ENCODE peak calls at places on chromosomes 6 and 20, in nine cellular contexts. Q is AG04450, T is B cell, V is GM20000, F is AG09309, N is posterior vena cava, R is iris pigment epithelial cell, A is T-helper 9 cell, S is skeletal muscle cell. E is an unnamed sample.

GRCh38 chr6:10643214-10643641 is 51.2 kb downstream of the C6orf52 start:
- DNase-seq in Q (no peak), T (peak; percentile 55), V (peak; percentile 34), F (no peak), N (no peak), R (no peak), A (no peak), S (no peak), E (no peak)

GRCh38 chr20:55744896-55745295 is 260.4 kb downstream of the CBLN4 start:
- DNase-seq in Q (no peak), T (no peak), V (no peak), F (no peak), N (no peak), R (no peak), A (no peak), S (no peak), E (no peak)

GRCh38 chr20:59027746-59028320 is 4.3 kb downstream of the ATP5F1E start:
- DNase-seq in Q (no peak), T (no peak), V (no peak), F (peak; percentile 56), N (no peak), R (peak; percentile 81), A (no peak), S (no peak), E (no peak)

GRCh38 chr20:56229821-56230220 is 18.7 kb upstream of the MC3R start:
- DNase-seq in Q (no peak), T (no peak), V (no peak), F (no peak), N (no peak), R (no peak), A (no peak), S (no peak), E (no peak)

GRCh38 chr6:137494967-137495595 is 887 bp upstream of the OLIG3 start:
- DNase-seq in Q (no peak), T (peak; percentile 29), V (peak; percentile 39), F (no peak), N (no peak), R (no peak), A (no peak), S (no peak), E (no peak)

GRCh38 chr6:106666290-106667021 is 37.1 kb downstream of the QRSL1 start:
- DNase-seq in Q (no peak), T (peak; percentile 79), V (peak; percentile 21), F (no peak), N (no peak), R (no peak), A (no peak), S (no peak), E (no peak)

GRCh38 chr6:158817298-158818007 is 1.7 kb downstream of the EZR start:
- DNase-seq in Q (no peak), T (no peak), V (no peak), F (no peak), N (no peak), R (peak; percentile 57), A (peak; percentile 24), S (no peak), E (no peak)

GRCh38 chr6:14748679-14749078 is 497.2 kb upstream of the JARID2 start:
- DNase-seq in Q (no peak), T (no peak), V (no peak), F (no peak), N (no peak), R (no peak), A (no peak), S (no peak), E (no peak)

GRCh38 chr6:133645000-133645619 is 243.8 kb upstream of the TCF21 start:
- DNase-seq in Q (peak; percentile 78), T (no peak), V (no peak), F (no peak), N (no peak), R (peak; percentile 37), A (no peak), S (no peak), E (no peak)

GRCh38 chr6:17790486-17790885 is 83.8 kb upstream of the NUP153 start:
- DNase-seq in Q (no peak), T (no peak), V (no peak), F (no peak), N (no peak), R (peak; percentile 69), A (no peak), S (peak; percentile 63), E (no peak)

GRCh38 chr6:56370127-56370540 is 122.8 kb upstream of the COL21A1 start:
- DNase-seq in Q (no peak), T (no peak), V (no peak), F (no peak), N (peak; percentile 87), R (peak; percentile 34), A (no peak), S (no peak), E (no peak)

GRCh38 chr6:84521419-84522001 is 242.9 kb downstream of the TBX18 start:
- DNase-seq in Q (no peak), T (no peak), V (no peak), F (no peak), N (no peak), R (no peak), A (no peak), S (no peak), E (no peak)

GRCh38 chr6:142009647-142010046 is 123.1 kb upstream of the GJE1 start:
- DNase-seq in Q (peak; percentile 46), T (no peak), V (no peak), F (peak; percentile 61), N (no peak), R (peak; percentile 93), A (no peak), S (peak; percentile 64), E (no peak)

GRCh38 chr20:21435576-21435975 is 38.2 kb upstream of the NKX2-4 start:
- DNase-seq in Q (no peak), T (no peak), V (no peak), F (no peak), N (no peak), R (no peak), A (no peak), S (no peak), E (no peak)

GRCh38 chr6:164085086-164085485 is 670.6 kb downstream of the QKI start:
- DNase-seq in Q (no peak), T (no peak), V (no peak), F (no peak), N (no peak), R (no peak), A (no peak), S (no peak), E (no peak)

GRCh38 chr20:63552481-63553249 is 1.3 kb upstream of the FNDC11 start:
- DNase-seq in Q (no peak), T (peak; percentile 84), V (no peak), F (no peak), N (no peak), R (no peak), A (peak; percentile 48), S (no peak), E (peak; percentile 51)

GRCh38 chr6:43668151-43669028 is 19.2 kb downstream of the MRPS18A start:
- DNase-seq in Q (no peak), T (peak; percentile 66), V (peak; percentile 75), F (no peak), N (peak; percentile 82), R (peak; percentile 46), A (peak; percentile 19), S (peak; percentile 18), E (peak; percentile 38)

GRCh38 chr20:12180107-12180661 is 262.5 kb downstream of the BTBD3 start:
- DNase-seq in Q (no peak), T (no peak), V (no peak), F (no peak), N (no peak), R (no peak), A (no peak), S (no peak), E (no peak)

GRCh38 chr6:159106627-159107241 is 61.9 kb upstream of the TAGAP start:
- DNase-seq in Q (no peak), T (peak; percentile 91), V (peak; percentile 79), F (peak; percentile 10), N (peak; percentile 86), R (peak; percentile 55), A (peak; percentile 88), S (no peak), E (peak; percentile 94)

GRCh38 chr20:38290829-38291581 is 13.0 kb upstream of the BPI start:
- DNase-seq in Q (peak; percentile 61), T (no peak), V (no peak), F (peak; percentile 35), N (peak; percentile 86), R (peak; percentile 97), A (no peak), S (no peak), E (no peak)

GRCh38 chr20:35743693-35744491 is 1.8 kb upstream of the RBM39 start:
- DNase-seq in Q (no peak), T (no peak), V (no peak), F (no peak), N (no peak), R (peak; percentile 51), A (no peak), S (no peak), E (no peak)

GRCh38 chr20:62220666-62221568 is 839 bp upstream of the HRH3 start:
- DNase-seq in Q (no peak), T (no peak), V (peak; percentile 42), F (no peak), N (no peak), R (no peak), A (no peak), S (no peak), E (no peak)